ENCODE peak calls at places on chromosomes 13 and 19, in nine cellular contexts. N, X, Y, M, W, H, G, E and A are unnamed samples.

GRCh38 chr13:113561417-113562084 is 23.0 kb upstream of the TFDP1 start:
- DNase-seq in G (no peak), N (peak), X (no peak), Y (no peak), E (no peak), W (no peak), M (no peak), H (no peak), A (peak)

GRCh38 chr13:95509521-95510315 is 42.8 kb upstream of the CLDN10 start:
- DNase-seq in N (no peak), G (no peak), X (no peak), E (peak), Y (no peak), W (peak), H (no peak), M (no peak), A (no peak)

GRCh38 chr13:87259479-87260083 is 411.6 kb upstream of the SLITRK5 start:
- DNase-seq in N (no peak), E (peak), X (no peak), G (no peak), W (peak), H (no peak), M (no peak), Y (no peak), A (no peak)

GRCh38 chr19:30047355-30047895 is 105.4 kb downstream of the URI1 start:
- DNase-seq in W (no peak), G (no peak), X (no peak), Y (no peak), N (no peak), H (no peak), E (no peak), M (no peak), A (no peak)

GRCh38 chr19:52307275-52307674 is 10.3 kb downstream of the ZNF480 start:
- DNase-seq in W (peak), N (no peak), X (no peak), Y (peak), M (no peak), E (no peak), H (no peak), G (no peak), A (no peak)

GRCh38 chr19:29409121-29409862 is 116.5 kb upstream of the VSTM2B start:
- DNase-seq in W (no peak), H (no peak), X (no peak), Y (no peak), G (no peak), M (no peak), N (no peak), E (no peak), A (no peak)

GRCh38 chr13:53411443-53411842 is 382.8 kb downstream of the OLFM4 start:
- DNase-seq in M (no peak), W (peak), H (no peak), N (no peak), G (no peak), X (no peak), Y (no peak), E (no peak), A (no peak)

GRCh38 chr19:510606-511100 is 3.4 kb downstream of the TPGS1 start:
- DNase-seq in E (peak), H (peak), G (peak), N (peak), M (peak), X (peak), Y (peak), W (peak), A (peak)

GRCh38 chr13:98105929-98106336 is 37.0 kb upstream of the FARP1 start:
- DNase-seq in M (no peak), X (no peak), E (peak), W (no peak), H (no peak), N (no peak), G (no peak), Y (no peak), A (peak)

GRCh38 chr13:24921881-24922280 is 157.9 kb downstream of the RNF17 start:
- DNase-seq in W (no peak), X (no peak), E (no peak), G (no peak), Y (no peak), N (no peak), H (no peak), M (no peak), A (no peak)

GRCh38 chr19:3836887-3837286 is 32.0 kb downstream of the ZFR2 start:
- DNase-seq in X (no peak), N (no peak), W (no peak), M (no peak), H (no peak), E (no peak), G (peak), Y (no peak), A (no peak)

GRCh38 chr13:89205856-89206255 is 1534.7 kb downstream of the SLITRK5 start:
- DNase-seq in X (no peak), N (no peak), M (no peak), G (no peak), W (peak), Y (peak), H (no peak), E (no peak), A (no peak)

GRCh38 chr19:33408116-33408515 is 34.6 kb downstream of the CEBPG start:
- DNase-seq in G (no peak), N (peak), M (no peak), Y (no peak), W (no peak), E (no peak), X (no peak), H (no peak), A (no peak)

GRCh38 chr13:101473458-101473857 is 21.0 kb downstream of the ITGBL1 start:
- DNase-seq in X (no peak), Y (no peak), H (no peak), G (no peak), E (peak), N (no peak), W (no peak), M (no peak), A (no peak)

GRCh38 chr13:51873837-51874236 is 12.1 kb downstream of the CCDC70 start:
- DNase-seq in W (no peak), X (no peak), H (no peak), M (no peak), N (no peak), E (no peak), G (no peak), Y (no peak), A (no peak)

GRCh38 chr19:2260341-2260751 is 4.1 kb upstream of the JSRP1 start:
- DNase-seq in M (no peak), G (peak), W (no peak), N (no peak), E (no peak), Y (peak), X (no peak), H (no peak), A (no peak)